ENCODE peak calls at places on chromosomes 16 and 17, in eight cellular contexts. One of them, this sample, is unnamed.

GRCh38 chr17:16491703-16492612 is at the start of gene LRRC75A:
- DNase-seq in T-helper 9 cell: peak
- DNase-seq in stimulated activated CD4-positive, alpha-beta T cell treated with anti-CD3 and anti-CD28 coated beads, Interleukin-1b, Interleukin-23, amount 100 ng/mL, for 1 hour: peak
- DNase-seq in retina: peak
- DNase-seq in activated T-helper 1 cell treated with Interleukin-2 at 50 U/mL for 16 hours: peak
- DNase-seq in HTR-8/SVneo: peak
- DNase-seq in activated CD4-positive, alpha-beta memory T cell treated with anti-CD3 and anti-CD28 coated beads, Interleukin-2, amount 10 ng/mL, durations not matched to agents 7 days and 5 days: peak
- DNase-seq in CD8-positive, alpha-beta memory T cell: peak
- DNase-seq in this sample: no peak

GRCh38 chr17:19237389-19238166 is 412 bp downstream of the EPN2 start:
- DNase-seq in T-helper 9 cell: peak
- DNase-seq in stimulated activated CD4-positive, alpha-beta T cell treated with anti-CD3 and anti-CD28 coated beads, Interleukin-1b, Interleukin-23, amount 100 ng/mL, for 1 hour: no peak
- DNase-seq in retina: peak
- DNase-seq in activated T-helper 1 cell treated with Interleukin-2 at 50 U/mL for 16 hours: no peak
- DNase-seq in HTR-8/SVneo: peak
- DNase-seq in activated CD4-positive, alpha-beta memory T cell treated with anti-CD3 and anti-CD28 coated beads, Interleukin-2, amount 10 ng/mL, durations not matched to agents 7 days and 5 days: no peak
- DNase-seq in CD8-positive, alpha-beta memory T cell: no peak
- DNase-seq in this sample: peak

GRCh38 chr17:63433746-63434591 is 12.1 kb downstream of the CYB561 start:
- DNase-seq in T-helper 9 cell: no peak
- DNase-seq in stimulated activated CD4-positive, alpha-beta T cell treated with anti-CD3 and anti-CD28 coated beads, Interleukin-1b, Interleukin-23, amount 100 ng/mL, for 1 hour: no peak
- DNase-seq in retina: peak
- DNase-seq in activated T-helper 1 cell treated with Interleukin-2 at 50 U/mL for 16 hours: no peak
- DNase-seq in HTR-8/SVneo: peak
- DNase-seq in activated CD4-positive, alpha-beta memory T cell treated with anti-CD3 and anti-CD28 coated beads, Interleukin-2, amount 10 ng/mL, durations not matched to agents 7 days and 5 days: no peak
- DNase-seq in CD8-positive, alpha-beta memory T cell: no peak
- DNase-seq in this sample: peak

GRCh38 chr17:6471531-6472465 is 27.5 kb downstream of the PIMREG start:
- DNase-seq in T-helper 9 cell: no peak
- DNase-seq in stimulated activated CD4-positive, alpha-beta T cell treated with anti-CD3 and anti-CD28 coated beads, Interleukin-1b, Interleukin-23, amount 100 ng/mL, for 1 hour: no peak
- DNase-seq in retina: no peak
- DNase-seq in activated T-helper 1 cell treated with Interleukin-2 at 50 U/mL for 16 hours: no peak
- DNase-seq in HTR-8/SVneo: peak
- DNase-seq in activated CD4-positive, alpha-beta memory T cell treated with anti-CD3 and anti-CD28 coated beads, Interleukin-2, amount 10 ng/mL, durations not matched to agents 7 days and 5 days: no peak
- DNase-seq in CD8-positive, alpha-beta memory T cell: no peak
- DNase-seq in this sample: no peak

GRCh38 chr16:57810197-57811024 is 8.1 kb upstream of the KIFC3 start:
- DNase-seq in T-helper 9 cell: peak
- DNase-seq in stimulated activated CD4-positive, alpha-beta T cell treated with anti-CD3 and anti-CD28 coated beads, Interleukin-1b, Interleukin-23, amount 100 ng/mL, for 1 hour: peak
- DNase-seq in retina: no peak
- DNase-seq in activated T-helper 1 cell treated with Interleukin-2 at 50 U/mL for 16 hours: peak
- DNase-seq in HTR-8/SVneo: peak
- DNase-seq in activated CD4-positive, alpha-beta memory T cell treated with anti-CD3 and anti-CD28 coated beads, Interleukin-2, amount 10 ng/mL, durations not matched to agents 7 days and 5 days: peak
- DNase-seq in CD8-positive, alpha-beta memory T cell: peak
- DNase-seq in this sample: peak

GRCh38 chr16:69779724-69780123 is 17.6 kb downstream of the WWP2 start:
- DNase-seq in T-helper 9 cell: no peak
- DNase-seq in stimulated activated CD4-positive, alpha-beta T cell treated with anti-CD3 and anti-CD28 coated beads, Interleukin-1b, Interleukin-23, amount 100 ng/mL, for 1 hour: no peak
- DNase-seq in retina: no peak
- DNase-seq in activated T-helper 1 cell treated with Interleukin-2 at 50 U/mL for 16 hours: no peak
- DNase-seq in HTR-8/SVneo: no peak
- DNase-seq in activated CD4-positive, alpha-beta memory T cell treated with anti-CD3 and anti-CD28 coated beads, Interleukin-2, amount 10 ng/mL, durations not matched to agents 7 days and 5 days: no peak
- DNase-seq in CD8-positive, alpha-beta memory T cell: no peak
- DNase-seq in this sample: no peak

GRCh38 chr17:42230225-42230624 is 35.9 kb upstream of the GHDC start:
- DNase-seq in T-helper 9 cell: no peak
- DNase-seq in stimulated activated CD4-positive, alpha-beta T cell treated with anti-CD3 and anti-CD28 coated beads, Interleukin-1b, Interleukin-23, amount 100 ng/mL, for 1 hour: no peak
- DNase-seq in retina: no peak
- DNase-seq in activated T-helper 1 cell treated with Interleukin-2 at 50 U/mL for 16 hours: no peak
- DNase-seq in HTR-8/SVneo: no peak
- DNase-seq in activated CD4-positive, alpha-beta memory T cell treated with anti-CD3 and anti-CD28 coated beads, Interleukin-2, amount 10 ng/mL, durations not matched to agents 7 days and 5 days: peak
- DNase-seq in CD8-positive, alpha-beta memory T cell: no peak
- DNase-seq in this sample: no peak

GRCh38 chr17:74525781-74526288 is 5.4 kb downstream of the CD300LB start:
- DNase-seq in T-helper 9 cell: no peak
- DNase-seq in stimulated activated CD4-positive, alpha-beta T cell treated with anti-CD3 and anti-CD28 coated beads, Interleukin-1b, Interleukin-23, amount 100 ng/mL, for 1 hour: no peak
- DNase-seq in retina: no peak
- DNase-seq in activated T-helper 1 cell treated with Interleukin-2 at 50 U/mL for 16 hours: no peak
- DNase-seq in HTR-8/SVneo: no peak
- DNase-seq in activated CD4-positive, alpha-beta memory T cell treated with anti-CD3 and anti-CD28 coated beads, Interleukin-2, amount 10 ng/mL, durations not matched to agents 7 days and 5 days: peak
- DNase-seq in CD8-positive, alpha-beta memory T cell: no peak
- DNase-seq in this sample: peak

GRCh38 chr16:1466968-1467521 is 7.8 kb downstream of the CLCN7 start:
- DNase-seq in T-helper 9 cell: no peak
- DNase-seq in stimulated activated CD4-positive, alpha-beta T cell treated with anti-CD3 and anti-CD28 coated beads, Interleukin-1b, Interleukin-23, amount 100 ng/mL, for 1 hour: no peak
- DNase-seq in retina: no peak
- DNase-seq in activated T-helper 1 cell treated with Interleukin-2 at 50 U/mL for 16 hours: no peak
- DNase-seq in HTR-8/SVneo: no peak
- DNase-seq in activated CD4-positive, alpha-beta memory T cell treated with anti-CD3 and anti-CD28 coated beads, Interleukin-2, amount 10 ng/mL, durations not matched to agents 7 days and 5 days: no peak
- DNase-seq in CD8-positive, alpha-beta memory T cell: no peak
- DNase-seq in this sample: no peak

GRCh38 chr16:28187595-28188004 is 24.2 kb downstream of the XPO6 start:
- DNase-seq in T-helper 9 cell: no peak
- DNase-seq in stimulated activated CD4-positive, alpha-beta T cell treated with anti-CD3 and anti-CD28 coated beads, Interleukin-1b, Interleukin-23, amount 100 ng/mL, for 1 hour: no peak
- DNase-seq in retina: no peak
- DNase-seq in activated T-helper 1 cell treated with Interleukin-2 at 50 U/mL for 16 hours: no peak
- DNase-seq in HTR-8/SVneo: no peak
- DNase-seq in activated CD4-positive, alpha-beta memory T cell treated with anti-CD3 and anti-CD28 coated beads, Interleukin-2, amount 10 ng/mL, durations not matched to agents 7 days and 5 days: no peak
- DNase-seq in CD8-positive, alpha-beta memory T cell: no peak
- DNase-seq in this sample: no peak

GRCh38 chr16:2308089-2308962 is 32.2 kb downstream of the ABCA3 start:
- DNase-seq in T-helper 9 cell: no peak
- DNase-seq in stimulated activated CD4-positive, alpha-beta T cell treated with anti-CD3 and anti-CD28 coated beads, Interleukin-1b, Interleukin-23, amount 100 ng/mL, for 1 hour: no peak
- DNase-seq in retina: no peak
- DNase-seq in activated T-helper 1 cell treated with Interleukin-2 at 50 U/mL for 16 hours: no peak
- DNase-seq in HTR-8/SVneo: no peak
- DNase-seq in activated CD4-positive, alpha-beta memory T cell treated with anti-CD3 and anti-CD28 coated beads, Interleukin-2, amount 10 ng/mL, durations not matched to agents 7 days and 5 days: no peak
- DNase-seq in CD8-positive, alpha-beta memory T cell: no peak
- DNase-seq in this sample: no peak

GRCh38 chr16:9351841-9352434 is 260.5 kb downstream of the HAPSTR1 start:
- DNase-seq in T-helper 9 cell: no peak
- DNase-seq in stimulated activated CD4-positive, alpha-beta T cell treated with anti-CD3 and anti-CD28 coated beads, Interleukin-1b, Interleukin-23, amount 100 ng/mL, for 1 hour: no peak
- DNase-seq in retina: no peak
- DNase-seq in activated T-helper 1 cell treated with Interleukin-2 at 50 U/mL for 16 hours: no peak
- DNase-seq in HTR-8/SVneo: no peak
- DNase-seq in activated CD4-positive, alpha-beta memory T cell treated with anti-CD3 and anti-CD28 coated beads, Interleukin-2, amount 10 ng/mL, durations not matched to agents 7 days and 5 days: no peak
- DNase-seq in CD8-positive, alpha-beta memory T cell: no peak
- DNase-seq in this sample: no peak

GRCh38 chr16:89695086-89695874 is 6.2 kb downstream of the SPATA2L start:
- DNase-seq in T-helper 9 cell: no peak
- DNase-seq in stimulated activated CD4-positive, alpha-beta T cell treated with anti-CD3 and anti-CD28 coated beads, Interleukin-1b, Interleukin-23, amount 100 ng/mL, for 1 hour: no peak
- DNase-seq in retina: no peak
- DNase-seq in activated T-helper 1 cell treated with Interleukin-2 at 50 U/mL for 16 hours: no peak
- DNase-seq in HTR-8/SVneo: no peak
- DNase-seq in activated CD4-positive, alpha-beta memory T cell treated with anti-CD3 and anti-CD28 coated beads, Interleukin-2, amount 10 ng/mL, durations not matched to agents 7 days and 5 days: no peak
- DNase-seq in CD8-positive, alpha-beta memory T cell: peak
- DNase-seq in this sample: no peak

GRCh38 chr16:81251871-81252270 is 13.4 kb downstream of the BCO1 start:
- DNase-seq in T-helper 9 cell: no peak
- DNase-seq in stimulated activated CD4-positive, alpha-beta T cell treated with anti-CD3 and anti-CD28 coated beads, Interleukin-1b, Interleukin-23, amount 100 ng/mL, for 1 hour: no peak
- DNase-seq in retina: no peak
- DNase-seq in activated T-helper 1 cell treated with Interleukin-2 at 50 U/mL for 16 hours: no peak
- DNase-seq in HTR-8/SVneo: no peak
- DNase-seq in activated CD4-positive, alpha-beta memory T cell treated with anti-CD3 and anti-CD28 coated beads, Interleukin-2, amount 10 ng/mL, durations not matched to agents 7 days and 5 days: no peak
- DNase-seq in CD8-positive, alpha-beta memory T cell: no peak
- DNase-seq in this sample: no peak

GRCh38 chr17:29789186-29790170 is 140.6 kb downstream of the SSH2 start:
- DNase-seq in T-helper 9 cell: no peak
- DNase-seq in stimulated activated CD4-positive, alpha-beta T cell treated with anti-CD3 and anti-CD28 coated beads, Interleukin-1b, Interleukin-23, amount 100 ng/mL, for 1 hour: no peak
- DNase-seq in retina: no peak
- DNase-seq in activated T-helper 1 cell treated with Interleukin-2 at 50 U/mL for 16 hours: no peak
- DNase-seq in HTR-8/SVneo: no peak
- DNase-seq in activated CD4-positive, alpha-beta memory T cell treated with anti-CD3 and anti-CD28 coated beads, Interleukin-2, amount 10 ng/mL, durations not matched to agents 7 days and 5 days: no peak
- DNase-seq in CD8-positive, alpha-beta memory T cell: no peak
- DNase-seq in this sample: no peak